ENCODE peak calls at places on chromosomes 11 and 22, in eight cellular contexts. A is CD4-positive, alpha-beta T cell; V is activated naive CD4-positive, alpha-beta T cell treated with anti-CD3 and anti-CD28 coated beads, Interleukin-2, amount 50 U/mL, for 72 hours; D is gastroesophageal sphincter; C is T-helper 17 cell; I is natural killer cell; Y is naive thymus-derived CD8-positive, alpha-beta T cell; Z is aorta. Q is an unnamed sample.

GRCh38 chr11:76642341-76642740 is 28.2 kb downstream of the LRRC32 start:
- ATAC-seq in A (peak; percentile 26), V (peak; percentile 60), D (no peak), C (peak; percentile 67), I (no peak), Y (peak; percentile 57), Z (no peak), Q (peak; percentile 79)

GRCh38 chr22:30516273-30516672 is 10.8 kb upstream of the SEC14L4 start:
- ATAC-seq in A (no peak), V (no peak), D (no peak), C (no peak), I (no peak), Y (no peak), Z (no peak), Q (no peak)

GRCh38 chr11:62621567-62622470 is at the start of gene B3GAT3:
- ATAC-seq in A (peak; percentile 82), V (peak; percentile 94), D (peak; percentile 99), C (peak; percentile 87), I (peak; percentile 86), Y (peak; percentile 83), Z (peak; percentile 98), Q (peak; percentile 99)

GRCh38 chr22:22487059-22487458 is 21.5 kb downstream of the ZNF280B start:
- ATAC-seq in A (no peak), V (no peak), D (no peak), C (no peak), I (no peak), Y (no peak), Z (no peak), Q (no peak)

GRCh38 chr22:17257578-17257977 is 38.3 kb upstream of the ADA2 start:
- ATAC-seq in A (no peak), V (no peak), D (no peak), C (no peak), I (no peak), Y (no peak), Z (peak; percentile 23), Q (peak; percentile 31)

GRCh38 chr11:90656171-90656570 is 433.3 kb upstream of the CHORDC1 start:
- ATAC-seq in A (no peak), V (no peak), D (no peak), C (no peak), I (no peak), Y (no peak), Z (no peak), Q (no peak)

GRCh38 chr22:19776433-19777031 is 16.0 kb downstream of the TBX1 start:
- ATAC-seq in A (peak; percentile 68), V (no peak), D (no peak), C (no peak), I (peak; percentile 50), Y (peak; percentile 61), Z (no peak), Q (no peak)

GRCh38 chr22:33772793-33773192 is 147.5 kb downstream of the LARGE1 start:
- ATAC-seq in A (no peak), V (no peak), D (no peak), C (no peak), I (no peak), Y (no peak), Z (no peak), Q (no peak)

GRCh38 chr11:43818220-43818619 is 62.4 kb upstream of the ALKBH3 start:
- ATAC-seq in A (no peak), V (no peak), D (no peak), C (no peak), I (no peak), Y (no peak), Z (no peak), Q (no peak)

GRCh38 chr11:33624082-33624481 is 76.5 kb downstream of the C11orf91 start:
- ATAC-seq in A (no peak), V (no peak), D (no peak), C (no peak), I (no peak), Y (no peak), Z (no peak), Q (no peak)

GRCh38 chr11:85843929-85844328 is 11.3 kb upstream of the CCDC83 start:
- ATAC-seq in A (no peak), V (no peak), D (no peak), C (no peak), I (no peak), Y (no peak), Z (no peak), Q (no peak)

GRCh38 chr22:33706100-33706499 is 214.2 kb downstream of the LARGE1 start:
- ATAC-seq in A (no peak), V (no peak), D (no peak), C (no peak), I (no peak), Y (no peak), Z (no peak), Q (no peak)

GRCh38 chr11:74721479-74721835 is 9.8 kb downstream of the CHRDL2 start:
- ATAC-seq in A (no peak), V (no peak), D (no peak), C (no peak), I (no peak), Y (no peak), Z (no peak), Q (no peak)

GRCh38 chr11:11149671-11150459 is 203.2 kb downstream of the CSNK2A3 start:
- ATAC-seq in A (peak; percentile 77), V (peak; percentile 75), D (no peak), C (peak; percentile 86), I (peak; percentile 29), Y (peak; percentile 87), Z (no peak), Q (peak; percentile 46)

GRCh38 chr22:17888855-17889254 is 114.6 kb upstream of the BID start:
- ATAC-seq in A (no peak), V (no peak), D (no peak), C (no peak), I (no peak), Y (no peak), Z (no peak), Q (no peak)

GRCh38 chr22:50360578-50360977 is 17.5 kb downstream of the PPP6R2 start:
- ATAC-seq in A (no peak), V (no peak), D (no peak), C (no peak), I (no peak), Y (no peak), Z (no peak), Q (no peak)

GRCh38 chr11:14698771-14699170 is 55.2 kb downstream of the PDE3B start:
- ATAC-seq in A (no peak), V (no peak), D (no peak), C (peak; percentile 30), I (no peak), Y (peak; percentile 78), Z (no peak), Q (no peak)

GRCh38 chr11:131378931-131379330 is 8.5 kb downstream of the NTM start:
- ATAC-seq in A (no peak), V (no peak), D (no peak), C (no peak), I (no peak), Y (no peak), Z (no peak), Q (peak; percentile 69)

GRCh38 chr11:68116126-68116525 is 5.1 kb downstream of the CHKA start:
- ATAC-seq in A (no peak), V (no peak), D (no peak), C (no peak), I (no peak), Y (no peak), Z (no peak), Q (no peak)

GRCh38 chr11:14101388-14101787 is 138.9 kb downstream of the SPON1 start:
- ATAC-seq in A (no peak), V (peak; percentile 83), D (no peak), C (no peak), I (no peak), Y (no peak), Z (no peak), Q (no peak)

GRCh38 chr11:35750981-35751663 is 88.5 kb downstream of the TRIM44 start:
- ATAC-seq in A (no peak), V (no peak), D (no peak), C (no peak), I (no peak), Y (no peak), Z (no peak), Q (no peak)

Q was measured in stimulated activated memory B cell treated with anti-CD40 and anti-IgM and Interleukin-4, amounts not matched to agents 10 μg/mL and 1 μg/mL and 100 μg/mL, for 72 hours.